ENCODE peak calls at places on chromosomes 3 and 15, in ten cellular contexts. W is memory B cell; E is endothelial cell; V is AG09309; I is hepatocyte; Q is ACHN; O is GM23248; T is NCI-H526; P is activated naive CD8-positive, alpha-beta T cell treated with anti-CD3 and anti-CD28 coated beads for 36 hours; C is stimulated activated CD4-positive, alpha-beta T cell treated with anti-CD3 and anti-CD28 coated beads, Interleukin-4, amount 100 ng/mL, for 24 hours. U is an unnamed sample.

GRCh38 chr3:155323063-155323666 is 29.7 kb upstream of the STRIT1 start:
- DNase-seq in V (peak), O (peak), E (peak), P (no peak), T (peak), I (peak), C (no peak), W (no peak), Q (peak), U (peak)

GRCh38 chr3:49518441-49518840 is 35.8 kb upstream of the BSN start:
- DNase-seq in Q (no peak), E (no peak), I (no peak), C (no peak), V (no peak), T (no peak), P (no peak), O (no peak), W (no peak), U (no peak)

GRCh38 chr15:51386486-51386885 is 45.0 kb downstream of the GLDN start:
- DNase-seq in T (no peak), P (no peak), I (no peak), W (no peak), V (no peak), Q (no peak), C (no peak), E (no peak), O (no peak), U (no peak)

GRCh38 chr3:28835751-28836150 is 445.1 kb upstream of the RBMS3 start:
- DNase-seq in I (no peak), E (no peak), T (no peak), C (no peak), P (no peak), W (no peak), O (peak), Q (peak), V (no peak), U (no peak)

GRCh38 chr15:48645558-48646330 is at the start of gene FBN1:
- DNase-seq in V (peak), E (peak), T (no peak), W (no peak), Q (peak), P (peak), O (peak), I (peak), C (no peak), U (peak)

GRCh38 chr15:95604634-95605036 is 725.9 kb upstream of the NR2F2 start:
- DNase-seq in V (peak), T (no peak), Q (no peak), P (no peak), I (peak), W (no peak), O (peak), C (no peak), E (no peak), U (peak)

GRCh38 chr3:60573494-60573893 is 677.8 kb downstream of the FHIT start:
- DNase-seq in Q (peak), T (no peak), P (no peak), C (no peak), I (no peak), W (no peak), E (no peak), V (no peak), O (peak), U (no peak)

GRCh38 chr3:14457999-14458398 is 55.6 kb downstream of the SLC6A6 start:
- DNase-seq in W (no peak), Q (peak), O (no peak), T (no peak), V (no peak), P (no peak), I (no peak), E (peak), C (no peak), U (no peak)

GRCh38 chr3:98994128-98994762 is 92.8 kb upstream of the DCBLD2 start:
- DNase-seq in P (no peak), E (no peak), T (no peak), W (no peak), I (peak), Q (peak), O (peak), C (no peak), V (peak), U (no peak)

GRCh38 chr3:28575100-28575747 is 226.6 kb upstream of the AZI2 start:
- DNase-seq in E (peak), W (no peak), P (no peak), Q (no peak), I (peak), V (no peak), O (peak), C (no peak), T (no peak), U (no peak)

GRCh38 chr15:68014219-68014618 is 39.9 kb upstream of the PIAS1 start:
- DNase-seq in E (no peak), T (no peak), V (no peak), C (no peak), P (no peak), Q (no peak), O (no peak), W (no peak), I (no peak), U (no peak)

GRCh38 chr15:50764331-50765201 is 940 bp downstream of the SPPL2A start:
- DNase-seq in I (no peak), W (no peak), E (no peak), T (no peak), P (peak), V (no peak), C (peak), Q (peak), O (peak), U (no peak)

GRCh38 chr3:62178739-62179600 is 194.4 kb downstream of the FEZF2 start:
- DNase-seq in E (no peak), T (no peak), W (no peak), C (no peak), I (no peak), O (no peak), P (no peak), V (no peak), Q (no peak), U (no peak)

GRCh38 chr3:120274739-120275167 is 10.3 kb downstream of the GPR156 start:
- DNase-seq in O (no peak), T (no peak), P (no peak), Q (no peak), E (no peak), I (no peak), W (no peak), C (no peak), V (no peak), U (no peak)

GRCh38 chr15:45307230-45307924 is 55.3 kb downstream of the SLC28A2 start:
- DNase-seq in Q (peak), O (peak), E (no peak), V (peak), T (no peak), I (peak), C (no peak), W (no peak), P (no peak), U (peak)

GRCh38 chr15:85642693-85643058 is 152.0 kb downstream of the KLHL25 start:
- DNase-seq in E (no peak), O (peak), V (no peak), P (no peak), Q (no peak), W (no peak), I (peak), T (no peak), C (no peak), U (no peak)

GRCh38 chr3:149512073-149512782 is 37.7 kb downstream of the TM4SF4 start:
- DNase-seq in T (peak), P (peak), O (peak), E (peak), I (peak), V (no peak), W (no peak), Q (peak), C (peak), U (no peak)

GRCh38 chr15:64895285-64896065 is 16.2 kb upstream of the ANKDD1A start:
- DNase-seq in P (peak), E (no peak), O (peak), C (peak), Q (peak), V (no peak), I (no peak), W (peak), T (peak), U (no peak)

GRCh38 chr3:40586866-40587265 is 62.1 kb downstream of the ZNF621 start:
- DNase-seq in Q (no peak), C (no peak), W (no peak), E (no peak), I (no peak), O (no peak), T (no peak), V (no peak), P (no peak), U (no peak)

GRCh38 chr15:61327019-61327631 is 98.0 kb upstream of the RORA start:
- DNase-seq in W (no peak), V (no peak), T (no peak), I (no peak), C (no peak), P (no peak), E (no peak), Q (no peak), O (no peak), U (no peak)

GRCh38 chr3:14505001-14505802 is 34.9 kb downstream of the GRIP2 start:
- DNase-seq in T (no peak), V (no peak), P (no peak), Q (no peak), I (no peak), W (no peak), C (no peak), O (no peak), E (no peak), U (no peak)

GRCh38 chr15:99131441-99132023 is 26.7 kb downstream of the SYNM start:
- DNase-seq in O (no peak), V (no peak), C (no peak), I (peak), P (no peak), T (no peak), E (no peak), W (no peak), Q (no peak), U (no peak)

GRCh38 chr15:59741274-59741906 is 52.3 kb upstream of the BNIP2 start:
- DNase-seq in C (no peak), O (peak), I (peak), T (peak), W (no peak), Q (peak), V (no peak), P (no peak), E (peak), U (no peak)

GRCh38 chr15:88075102-88075501 is 181.4 kb downstream of the NTRK3 start:
- DNase-seq in O (no peak), C (no peak), P (no peak), W (no peak), I (no peak), V (no peak), T (no peak), Q (no peak), E (no peak), U (no peak)

GRCh38 chr3:50303038-50303815 is at the start of gene HYAL1:
- DNase-seq in W (no peak), P (no peak), C (no peak), O (no peak), V (no peak), E (no peak), T (no peak), Q (peak), I (peak), U (no peak)

GRCh38 chr3:15500107-15500724 is 21.3 kb downstream of the COLQ start:
- DNase-seq in V (no peak), C (no peak), I (no peak), Q (no peak), E (no peak), W (no peak), P (peak), O (peak), T (no peak), U (no peak)

GRCh38 chr3:184562146-184562861 is 719 bp downstream of the EPHB3 start:
- DNase-seq in C (no peak), I (no peak), T (no peak), E (peak), V (no peak), O (peak), Q (peak), W (peak), P (peak), U (no peak)

GRCh38 chr15:58505581-58505980 is 73.8 kb downstream of the LIPC start:
- DNase-seq in O (peak), T (no peak), V (no peak), E (no peak), W (no peak), Q (no peak), P (no peak), C (no peak), I (no peak), U (no peak)

GRCh38 chr3:178588593-178588992 is 52.4 kb downstream of the KCNMB2 start:
- DNase-seq in C (no peak), W (no peak), V (no peak), E (no peak), I (no peak), T (no peak), P (no peak), Q (no peak), O (no peak), U (no peak)

GRCh38 chr15:74798388-74799254 is 14.0 kb upstream of the LMAN1L start:
- DNase-seq in P (no peak), C (no peak), V (no peak), I (no peak), W (no peak), O (no peak), E (no peak), Q (no peak), T (no peak), U (no peak)

GRCh38 chr3:40172560-40172959 is 136.9 kb upstream of the EIF1B start:
- DNase-seq in T (no peak), Q (no peak), V (no peak), P (no peak), E (no peak), W (no peak), C (no peak), O (no peak), I (no peak), U (no peak)

GRCh38 chr3:172613845-172614244 is 90.6 kb upstream of the TNFSF10 start:
- DNase-seq in V (no peak), I (no peak), P (no peak), W (no peak), C (no peak), O (no peak), T (no peak), Q (no peak), E (no peak), U (no peak)

GRCh38 chr3:32442766-32443165 is 51.1 kb downstream of the CMTM7 start:
- DNase-seq in V (no peak), P (no peak), E (no peak), Q (no peak), T (no peak), I (no peak), O (peak), W (no peak), C (no peak), U (no peak)

GRCh38 chr3:109081746-109082510 is 36.0 kb downstream of the MORC1 start:
- DNase-seq in T (no peak), Q (peak), I (peak), E (peak), P (peak), V (no peak), W (peak), C (peak), O (peak), U (no peak)

U was measured in BJ.